ENCODE peak calls at places on chromosomes 13 and 19, in four cellular contexts. E is IMR-90, H is WTC11, O is GM13977. K is an unnamed sample.

GRCh38 chr19:18364826-18365528 is 21.0 kb upstream of the GDF15 start:
- DNase-seq in O (no peak), E (peak), H (peak), K (no peak)

GRCh38 chr19:2462635-2463421 is 6.1 kb upstream of the LMNB2 start:
- DNase-seq in E (peak), O (no peak), H (peak), K (no peak)

GRCh38 chr13:21137696-21138095 is 38.7 kb downstream of the SKA3 start:
- DNase-seq in H (no peak), E (peak), O (no peak), K (no peak)

GRCh38 chr19:45527731-45528130 is 20.5 kb downstream of the VASP start:
- DNase-seq in H (peak), E (no peak), O (no peak), K (no peak)

GRCh38 chr13:28423010-28423409 is 71.9 kb downstream of the FLT1 start:
- DNase-seq in E (no peak), O (no peak), H (no peak), K (peak)

GRCh38 chr19:29887498-29887897 is 54.5 kb upstream of the URI1 start:
- DNase-seq in H (no peak), O (no peak), E (peak), K (no peak)

GRCh38 chr19:17340302-17340870 is 3.0 kb downstream of the GTPBP3 start:
- DNase-seq in H (peak), O (no peak), E (no peak), K (no peak)

GRCh38 chr13:66714795-66715194 is 515.3 kb downstream of the PCDH9 start:
- DNase-seq in E (no peak), O (no peak), H (no peak), K (no peak)

GRCh38 chr13:30690282-30691188 is 44.8 kb upstream of the ALOX5AP start:
- DNase-seq in O (no peak), E (peak), H (no peak), K (no peak)

GRCh38 chr13:93539914-93540313 is 313.3 kb downstream of the GPC6 start:
- DNase-seq in E (no peak), H (no peak), O (no peak), K (no peak)

GRCh38 chr19:46529622-46530451 is 34.2 kb upstream of the PNMA8B start:
- DNase-seq in E (peak), O (peak), H (peak), K (peak)

GRCh38 chr19:6379744-6380143 is 4.0 kb upstream of the PSPN start:
- DNase-seq in E (no peak), H (no peak), O (no peak), K (no peak)

GRCh38 chr19:53086949-53087348 is 16.3 kb downstream of the ZNF160 start:
- DNase-seq in H (no peak), O (no peak), E (peak), K (no peak)

GRCh38 chr13:33637978-33638743 is 179.8 kb upstream of the RFC3 start:
- DNase-seq in E (peak), H (no peak), O (no peak), K (no peak)

GRCh38 chr13:112879283-112879833 is 89.7 kb upstream of the MCF2L start:
- DNase-seq in H (no peak), E (peak), O (no peak), K (no peak)

GRCh38 chr13:41905600-41906254 is 55.2 kb downstream of the VWA8 start:
- DNase-seq in O (peak), H (no peak), E (peak), K (peak)

GRCh38 chr13:72397265-72397664 is 330.2 kb downstream of the MZT1 start:
- DNase-seq in H (no peak), E (no peak), O (no peak), K (no peak)

GRCh38 chr19:3479177-3479818 is 1.0 kb downstream of the SMIM24 start:
- DNase-seq in H (peak), O (peak), E (no peak), K (peak)

GRCh38 chr13:56352356-56352755 is 788.4 kb upstream of the PRR20A start:
- DNase-seq in O (no peak), E (no peak), H (no peak), K (no peak)

GRCh38 chr13:25232937-25233515 is 54.3 kb downstream of the MTMR6 start:
- DNase-seq in H (no peak), O (peak), E (peak), K (peak)

GRCh38 chr19:58035863-58036262 is 2.0 kb downstream of the ZSCAN1 start:
- DNase-seq in H (no peak), E (no peak), O (no peak), K (no peak)

GRCh38 chr13:45316210-45316799 is 24.7 kb downstream of the TPT1 start:
- DNase-seq in H (no peak), O (no peak), E (no peak), K (no peak)

GRCh38 chr13:92767468-92767867 is 459.1 kb upstream of the GPC6 start:
- DNase-seq in E (no peak), H (no peak), O (no peak), K (no peak)

GRCh38 chr19:42023121-42023942 is 29.3 kb upstream of the ATP1A3 start:
- DNase-seq in O (peak), E (peak), H (peak), K (peak)
- TF ChIP-seq CTCF in O (peak), E (peak), H (peak), K (peak)

DNA sequence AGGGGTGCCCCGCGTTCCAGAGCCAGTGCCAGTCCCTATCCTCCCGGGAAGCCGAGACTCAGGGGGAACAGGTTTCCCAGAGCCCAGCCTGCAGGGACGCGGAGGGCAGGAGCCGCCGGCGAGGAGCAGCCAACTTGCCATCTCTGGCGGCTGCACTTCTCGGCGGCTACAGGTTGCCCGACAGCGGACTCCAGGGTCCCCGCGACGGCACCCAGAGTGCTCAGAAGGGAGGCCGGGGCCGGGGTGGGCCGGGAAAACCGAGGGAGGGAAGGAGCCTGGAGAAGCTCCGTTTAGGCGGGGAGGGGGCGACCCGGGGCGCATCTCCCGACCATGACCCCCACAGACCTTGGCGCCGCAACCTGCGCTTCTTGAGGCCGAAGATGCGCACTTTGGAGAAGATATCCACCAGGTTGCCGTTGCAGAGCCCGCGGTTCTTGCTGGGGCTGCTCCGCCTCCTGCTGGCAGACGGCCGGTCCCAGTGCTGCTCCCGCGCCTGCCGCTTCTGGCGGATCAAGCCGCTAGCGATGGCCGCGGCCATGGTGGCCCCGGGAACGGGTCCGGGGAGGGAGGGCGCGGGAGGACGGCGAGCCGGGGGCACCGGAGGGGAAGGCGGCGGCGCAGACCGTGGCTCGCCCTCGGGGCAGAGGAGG is 463.8 kb downstream of the ITGBL1 start:
- DNase-seq in H (peak), E (no peak), O (peak), K (peak)
- TF ChIP-seq CTCF in H (no peak), E (no peak), O (no peak), K (no peak)

DNA sequence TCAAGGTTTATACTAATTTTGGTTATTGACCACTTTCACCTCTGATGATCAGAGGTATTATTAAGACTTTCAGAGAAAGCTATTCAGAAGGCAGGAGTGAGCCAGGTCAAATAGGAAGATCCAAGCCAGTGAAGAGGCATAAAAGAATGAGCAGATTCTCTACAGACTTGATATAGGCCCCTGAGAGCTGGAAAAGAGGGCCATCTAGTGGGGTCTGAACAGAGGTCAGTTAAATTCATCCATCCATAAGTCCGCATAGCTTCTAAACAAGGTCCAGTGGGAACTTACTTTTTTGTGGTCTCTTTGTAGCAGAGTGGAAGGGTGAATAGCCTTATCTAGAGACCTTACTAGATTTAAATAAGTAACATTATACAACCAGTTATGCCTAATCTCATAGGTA is 126.6 kb upstream of the UFM1 start:
- DNase-seq in O (no peak), E (peak), H (peak), K (no peak)
- TF ChIP-seq CTCF in O (no peak), E (no peak), H (no peak), K (peak)

GRCh38 chr13:105979131-105979530 is 556.3 kb downstream of the EFNB2 start:
- DNase-seq in O (no peak), H (no peak), E (no peak), K (no peak)

GRCh38 chr13:105984236-105984635 is 551.2 kb downstream of the EFNB2 start:
- DNase-seq in H (no peak), O (no peak), E (no peak), K (no peak)

GRCh38 chr13:105979586-105979985 is 555.9 kb downstream of the EFNB2 start:
- DNase-seq in E (no peak), H (no peak), O (no peak), K (no peak)

DNA sequence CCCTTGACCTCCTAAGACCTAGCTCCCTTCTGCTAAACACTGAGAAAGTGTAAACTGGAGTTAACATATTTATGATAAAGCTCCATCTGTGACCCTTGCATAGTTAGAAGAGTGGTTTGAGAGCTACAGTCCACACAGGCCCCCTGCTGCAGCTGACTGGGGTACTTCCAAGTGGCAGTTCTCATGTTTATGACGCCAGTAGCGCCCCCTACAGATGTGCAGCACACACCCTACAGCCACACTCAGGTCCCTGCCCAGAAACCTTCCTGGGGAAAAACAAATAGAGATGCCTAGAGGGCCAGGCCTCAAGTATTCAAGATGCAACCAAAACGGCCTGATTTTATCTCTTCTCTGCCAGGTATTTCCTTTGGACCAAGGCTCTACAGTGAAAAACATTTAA is 553.2 kb downstream of the EFNB2 start:
- DNase-seq in E (no peak), O (no peak), H (peak), K (no peak)
- TF ChIP-seq CTCF in E (no peak), O (no peak), H (peak), K (no peak)

GRCh38 chr19:43763473-43763939 is 8.7 kb upstream of the SMG9 start:
- DNase-seq in E (peak), H (no peak), O (no peak), K (no peak)

GRCh38 chr19:43755256-43755801 is 567 bp upstream of the SMG9 start:
- DNase-seq in H (peak), E (peak), O (peak), K (peak)

GRCh38 chr19:43762814-43763213 is 8.1 kb upstream of the SMG9 start:
- DNase-seq in E (no peak), O (no peak), H (no peak), K (no peak)

GRCh38 chr19:43760941-43761340 is 6.2 kb upstream of the SMG9 start:
- DNase-seq in H (no peak), O (no peak), E (peak), K (no peak)

GRCh38 chr19:43759515-43759914 is 4.8 kb upstream of the SMG9 start:
- DNase-seq in H (no peak), E (peak), O (no peak), K (no peak)
- TF ChIP-seq CTCF in H (no peak), E (peak), O (no peak), K (peak)

GRCh38 chr13:19663416-19663979 is 30.0 kb downstream of the MPHOSPH8 start:
- DNase-seq in O (no peak), H (no peak), E (no peak), K (no peak)

GRCh38 chr13:19658831-19659230 is 25.4 kb downstream of the MPHOSPH8 start:
- DNase-seq in H (no peak), O (no peak), E (no peak), K (no peak)

GRCh38 chr13:19661126-19661525 is 27.7 kb downstream of the MPHOSPH8 start:
- DNase-seq in O (no peak), E (no peak), H (no peak), K (no peak)

GRCh38 chr13:19664481-19665230 is 31.2 kb downstream of the MPHOSPH8 start:
- DNase-seq in H (no peak), O (no peak), E (no peak), K (no peak)

GRCh38 chr13:19661561-19661960 is 28.1 kb downstream of the MPHOSPH8 start:
- DNase-seq in H (no peak), O (no peak), E (no peak), K (no peak)
- TF ChIP-seq CTCF in H (no peak), O (no peak), E (no peak), K (no peak)

GRCh38 chr19:32748497-32748896 is 28.9 kb downstream of the TDRD12 start:
- DNase-seq in H (peak), O (peak), E (no peak), K (peak)
- TF ChIP-seq CTCF in H (no peak), O (peak), E (no peak), K (peak)

GRCh38 chr19:28327905-28328304 is 885.0 kb downstream of the UQCRFS1 start:
- DNase-seq in E (no peak), H (no peak), O (no peak), K (no peak)
- TF ChIP-seq CTCF in E (no peak), H (no peak), O (no peak), K (no peak)

DNA sequence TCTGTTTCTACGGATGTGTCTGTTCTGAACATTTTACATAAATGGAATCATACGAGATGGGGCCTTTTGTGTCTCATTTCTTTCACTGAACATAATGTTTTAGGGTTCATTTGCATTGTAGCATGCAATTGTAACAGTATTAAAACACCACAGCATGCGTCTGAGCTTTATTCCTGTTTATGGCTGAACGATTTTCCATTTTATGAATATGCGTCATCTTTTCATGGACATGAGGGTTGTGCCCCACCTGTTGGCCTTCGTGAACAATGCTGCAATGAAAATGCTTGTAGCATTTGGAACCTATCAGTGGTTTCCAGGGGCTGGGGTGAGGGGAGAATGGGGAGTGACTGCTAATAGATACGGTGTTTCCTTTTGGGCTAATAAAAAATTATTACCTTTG is 5.1 kb downstream of the OR10H1 start:
- DNase-seq in E (no peak), H (no peak), O (no peak), K (no peak)
- TF ChIP-seq CTCF in E (no peak), H (no peak), O (no peak), K (no peak)